ENCODE peak calls at places on chromosomes 16 and 17, in nine cellular contexts. One of them, this sample, is unnamed.

GRCh38 chr16:65908568-65908967 is 457.9 kb upstream of the CDH5 start:
- DNase-seq in transverse colon: no peak
- DNase-seq in GM12878: no peak
- DNase-seq in stomach: no peak
- DNase-seq in HepG2: no peak
- DNase-seq in GM12892: no peak
- DNase-seq in adrenal gland: no peak
- DNase-seq in IMR-90: no peak
- DNase-seq in H54: no peak
- DNase-seq in this sample: no peak

GRCh38 chr17:76957600-76958464 is 89.6 kb downstream of the MGAT5B start:
- DNase-seq in transverse colon: no peak
- DNase-seq in GM12878: no peak
- DNase-seq in stomach: no peak
- DNase-seq in HepG2: no peak
- DNase-seq in GM12892: no peak
- DNase-seq in adrenal gland: no peak
- DNase-seq in IMR-90: peak; percentile 21
- DNase-seq in H54: no peak
- DNase-seq in this sample: no peak

GRCh38 chr16:19666451-19666850 is 51.6 kb downstream of the KNOP1 start:
- DNase-seq in transverse colon: no peak
- DNase-seq in GM12878: no peak
- DNase-seq in stomach: no peak
- DNase-seq in HepG2: no peak
- DNase-seq in GM12892: no peak
- DNase-seq in adrenal gland: no peak
- DNase-seq in IMR-90: no peak
- DNase-seq in H54: no peak
- DNase-seq in this sample: no peak

GRCh38 chr16:85778873-85779272 is 20.5 kb downstream of the EMC8 start:
- DNase-seq in transverse colon: no peak
- DNase-seq in GM12878: no peak
- DNase-seq in stomach: no peak
- DNase-seq in HepG2: no peak
- DNase-seq in GM12892: no peak
- DNase-seq in adrenal gland: no peak
- DNase-seq in IMR-90: no peak
- DNase-seq in H54: no peak
- DNase-seq in this sample: no peak

GRCh38 chr17:28327709-28328108 is 7.6 kb downstream of the IFT20 start:
- DNase-seq in transverse colon: no peak
- DNase-seq in GM12878: no peak
- DNase-seq in stomach: no peak
- DNase-seq in HepG2: no peak
- DNase-seq in GM12892: no peak
- DNase-seq in adrenal gland: no peak
- DNase-seq in IMR-90: peak; percentile 37
- DNase-seq in H54: no peak
- DNase-seq in this sample: no peak

GRCh38 chr17:38571833-38572274 is 33.9 kb downstream of the SRCIN1 start:
- DNase-seq in transverse colon: no peak
- DNase-seq in GM12878: no peak
- DNase-seq in stomach: no peak
- DNase-seq in HepG2: no peak
- DNase-seq in GM12892: no peak
- DNase-seq in adrenal gland: no peak
- DNase-seq in IMR-90: no peak
- DNase-seq in H54: no peak
- DNase-seq in this sample: no peak

GRCh38 chr16:1154291-1154886 is 1.5 kb downstream of the CACNA1H start:
- DNase-seq in transverse colon: no peak
- DNase-seq in GM12878: no peak
- DNase-seq in stomach: no peak
- DNase-seq in HepG2: no peak
- DNase-seq in GM12892: no peak
- DNase-seq in adrenal gland: peak; percentile 81
- DNase-seq in IMR-90: no peak
- DNase-seq in H54: no peak
- DNase-seq in this sample: no peak

GRCh38 chr16:19835989-19836421 is 48.6 kb downstream of the GPRC5B start:
- DNase-seq in transverse colon: no peak
- DNase-seq in GM12878: no peak
- DNase-seq in stomach: no peak
- DNase-seq in HepG2: no peak
- DNase-seq in GM12892: no peak
- DNase-seq in adrenal gland: no peak
- DNase-seq in IMR-90: peak; percentile 83
- DNase-seq in H54: no peak
- DNase-seq in this sample: no peak

GRCh38 chr17:31486351-31487062 is 95.0 kb downstream of the RAB11FIP4 start:
- DNase-seq in transverse colon: peak; percentile 44
- DNase-seq in GM12878: no peak
- DNase-seq in stomach: peak; percentile 75
- DNase-seq in HepG2: no peak
- DNase-seq in GM12892: no peak
- DNase-seq in adrenal gland: no peak
- DNase-seq in IMR-90: no peak
- DNase-seq in H54: no peak
- DNase-seq in this sample: no peak

GRCh38 chr17:74276561-74277009 is 2.6 kb downstream of the DNAI2 start:
- DNase-seq in transverse colon: no peak
- DNase-seq in GM12878: no peak
- DNase-seq in stomach: no peak
- DNase-seq in HepG2: no peak
- DNase-seq in GM12892: no peak
- DNase-seq in adrenal gland: no peak
- DNase-seq in IMR-90: no peak
- DNase-seq in H54: no peak
- DNase-seq in this sample: no peak

GRCh38 chr16:88619859-88620655 is 18.3 kb upstream of the IL17C start:
- DNase-seq in transverse colon: peak; percentile 47
- DNase-seq in GM12878: no peak
- DNase-seq in stomach: no peak
- DNase-seq in HepG2: no peak
- DNase-seq in GM12892: no peak
- DNase-seq in adrenal gland: no peak
- DNase-seq in IMR-90: peak; percentile 98
- DNase-seq in H54: no peak
- DNase-seq in this sample: no peak

GRCh38 chr17:45052052-45052772 is 780 bp upstream of the DCAKD start:
- DNase-seq in transverse colon: peak; percentile 68
- DNase-seq in GM12878: no peak
- DNase-seq in stomach: peak; percentile 53
- DNase-seq in HepG2: peak; percentile 18
- DNase-seq in GM12892: no peak
- DNase-seq in adrenal gland: peak; percentile 61
- DNase-seq in IMR-90: no peak
- DNase-seq in H54: no peak
- DNase-seq in this sample: peak; percentile 65
- TF ChIP-seq POLR2A in transverse colon: peak; percentile 66
- TF ChIP-seq POLR2A in GM12878: peak; percentile 10
- TF ChIP-seq POLR2A in stomach: no peak
- TF ChIP-seq POLR2A in HepG2: no peak
- TF ChIP-seq POLR2A in GM12892: no peak
- TF ChIP-seq POLR2A in adrenal gland: peak; percentile 46
- TF ChIP-seq POLR2A in IMR-90: no peak
- TF ChIP-seq POLR2A in H54: no peak
- TF ChIP-seq POLR2A in this sample: no peak

GRCh38 chr16:16113076-16113475 is 110.2 kb downstream of the ABCC6 start:
- DNase-seq in transverse colon: no peak
- DNase-seq in GM12878: no peak
- DNase-seq in stomach: no peak
- DNase-seq in HepG2: no peak
- DNase-seq in GM12892: no peak
- DNase-seq in adrenal gland: no peak
- DNase-seq in IMR-90: no peak
- DNase-seq in H54: no peak
- DNase-seq in this sample: no peak

GRCh38 chr16:16109453-16110110 is 113.7 kb downstream of the ABCC6 start:
- DNase-seq in transverse colon: no peak
- DNase-seq in GM12878: no peak
- DNase-seq in stomach: no peak
- DNase-seq in HepG2: no peak
- DNase-seq in GM12892: no peak
- DNase-seq in adrenal gland: no peak
- DNase-seq in IMR-90: no peak
- DNase-seq in H54: no peak
- DNase-seq in this sample: no peak

GRCh38 chr16:16110111-16110490 is 113.2 kb downstream of the ABCC6 start:
- DNase-seq in transverse colon: no peak
- DNase-seq in GM12878: no peak
- DNase-seq in stomach: no peak
- DNase-seq in HepG2: no peak
- DNase-seq in GM12892: no peak
- DNase-seq in adrenal gland: no peak
- DNase-seq in IMR-90: no peak
- DNase-seq in H54: no peak
- DNase-seq in this sample: no peak

GRCh38 chr16:16111639-16112038 is 111.7 kb downstream of the ABCC6 start:
- DNase-seq in transverse colon: no peak
- DNase-seq in GM12878: no peak
- DNase-seq in stomach: no peak
- DNase-seq in HepG2: no peak
- DNase-seq in GM12892: no peak
- DNase-seq in adrenal gland: no peak
- DNase-seq in IMR-90: no peak
- DNase-seq in H54: no peak
- DNase-seq in this sample: no peak

DNA sequence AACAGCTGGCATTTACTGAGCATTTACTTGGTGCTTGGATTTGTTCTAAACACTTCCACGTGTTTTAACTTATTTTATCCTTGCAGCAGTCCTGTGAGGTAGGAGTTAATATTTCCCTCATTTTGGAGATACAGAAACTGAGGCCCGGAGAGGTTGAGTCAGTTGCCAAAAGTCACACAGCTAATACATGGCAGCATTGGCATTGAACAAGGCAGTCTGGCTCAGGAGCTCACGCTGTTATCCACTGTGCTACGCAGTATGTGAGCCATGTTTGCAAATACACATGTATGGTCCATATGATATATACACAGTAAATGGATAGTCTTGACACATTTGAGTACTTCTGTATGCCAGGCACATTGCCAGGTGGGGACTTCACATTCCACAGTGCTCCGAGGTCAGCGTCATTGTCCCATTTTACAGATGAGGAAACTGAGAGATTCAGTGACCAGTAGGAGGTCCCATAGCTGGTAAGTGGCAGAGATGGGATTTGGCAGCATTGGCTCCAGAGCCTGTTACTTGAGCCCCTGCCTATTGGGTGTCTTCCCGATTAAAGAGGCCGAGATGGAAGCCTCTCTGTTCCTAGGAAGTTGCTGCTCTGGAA is 110.7 kb downstream of the ABCC6 start:
- DNase-seq in transverse colon: no peak
- DNase-seq in GM12878: no peak
- DNase-seq in stomach: no peak
- DNase-seq in HepG2: no peak
- DNase-seq in GM12892: no peak
- DNase-seq in adrenal gland: no peak
- DNase-seq in IMR-90: no peak
- DNase-seq in H54: no peak
- DNase-seq in this sample: no peak
- TF ChIP-seq POLR2A in transverse colon: no peak
- TF ChIP-seq POLR2A in GM12878: no peak
- TF ChIP-seq POLR2A in stomach: no peak
- TF ChIP-seq POLR2A in HepG2: no peak
- TF ChIP-seq POLR2A in GM12892: no peak
- TF ChIP-seq POLR2A in adrenal gland: no peak
- TF ChIP-seq POLR2A in IMR-90: no peak
- TF ChIP-seq POLR2A in H54: no peak
- TF ChIP-seq POLR2A in this sample: no peak

GRCh38 chr17:40503154-40503553 is 1.7 kb upstream of the TNS4 start:
- DNase-seq in transverse colon: no peak
- DNase-seq in GM12878: no peak
- DNase-seq in stomach: no peak
- DNase-seq in HepG2: no peak
- DNase-seq in GM12892: no peak
- DNase-seq in adrenal gland: no peak
- DNase-seq in IMR-90: no peak
- DNase-seq in H54: no peak
- DNase-seq in this sample: no peak

GRCh38 chr17:40500190-40500589 is 1.2 kb downstream of the TNS4 start:
- DNase-seq in transverse colon: no peak
- DNase-seq in GM12878: no peak
- DNase-seq in stomach: no peak
- DNase-seq in HepG2: no peak
- DNase-seq in GM12892: no peak
- DNase-seq in adrenal gland: no peak
- DNase-seq in IMR-90: no peak
- DNase-seq in H54: no peak
- DNase-seq in this sample: no peak

GRCh38 chr17:40502716-40503115 is 1.3 kb upstream of the TNS4 start:
- DNase-seq in transverse colon: no peak
- DNase-seq in GM12878: no peak
- DNase-seq in stomach: no peak
- DNase-seq in HepG2: no peak
- DNase-seq in GM12892: no peak
- DNase-seq in adrenal gland: no peak
- DNase-seq in IMR-90: no peak
- DNase-seq in H54: no peak
- DNase-seq in this sample: no peak

GRCh38 chr17:40500709-40501108 is 714 bp downstream of the TNS4 start:
- DNase-seq in transverse colon: no peak
- DNase-seq in GM12878: no peak
- DNase-seq in stomach: no peak
- DNase-seq in HepG2: no peak
- DNase-seq in GM12892: no peak
- DNase-seq in adrenal gland: no peak
- DNase-seq in IMR-90: no peak
- DNase-seq in H54: no peak
- DNase-seq in this sample: no peak

DNA sequence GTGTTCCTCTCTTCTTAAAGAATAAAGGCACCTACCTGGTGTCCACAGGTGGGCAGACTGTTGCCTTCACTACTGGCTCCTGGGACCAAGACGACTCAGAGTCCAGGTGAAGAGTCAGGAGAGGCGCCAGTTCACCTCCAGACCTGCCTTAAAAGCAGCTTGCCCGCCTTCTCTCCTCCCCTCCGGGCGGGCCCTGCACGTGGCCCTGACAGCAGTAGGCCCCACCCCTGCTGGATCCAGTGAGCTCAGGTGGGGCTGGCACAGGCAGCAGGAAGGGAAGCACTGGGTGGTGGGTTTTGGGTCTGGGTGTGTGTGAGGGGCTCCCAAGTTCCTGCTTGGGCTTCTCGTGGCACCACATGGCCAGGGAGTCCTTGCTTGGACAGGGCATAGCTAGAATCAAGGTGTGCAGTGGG is at the start of gene TNS4:
- DNase-seq in transverse colon: peak; percentile 86
- DNase-seq in GM12878: no peak
- DNase-seq in stomach: peak; percentile 66
- DNase-seq in HepG2: peak; percentile 50
- DNase-seq in GM12892: no peak
- DNase-seq in adrenal gland: no peak
- DNase-seq in IMR-90: no peak
- DNase-seq in H54: no peak
- DNase-seq in this sample: no peak
- TF ChIP-seq POLR2A in transverse colon: peak; percentile 60
- TF ChIP-seq POLR2A in GM12878: no peak
- TF ChIP-seq POLR2A in stomach: no peak
- TF ChIP-seq POLR2A in HepG2: no peak
- TF ChIP-seq POLR2A in GM12892: no peak
- TF ChIP-seq POLR2A in adrenal gland: no peak
- TF ChIP-seq POLR2A in IMR-90: no peak
- TF ChIP-seq POLR2A in H54: no peak
- TF ChIP-seq POLR2A in this sample: no peak

GRCh38 chr16:29820730-29821662 is 734 bp downstream of the MVP start:
- DNase-seq in transverse colon: peak; percentile 91
- DNase-seq in GM12878: peak; percentile 41
- DNase-seq in stomach: peak; percentile 86
- DNase-seq in HepG2: no peak
- DNase-seq in GM12892: peak; percentile 64
- DNase-seq in adrenal gland: peak; percentile 89
- DNase-seq in IMR-90: no peak
- DNase-seq in H54: no peak
- DNase-seq in this sample: no peak
- TF ChIP-seq POLR2A in transverse colon: peak; percentile 88
- TF ChIP-seq POLR2A in GM12878: peak; percentile 87
- TF ChIP-seq POLR2A in stomach: no peak
- TF ChIP-seq POLR2A in HepG2: peak; percentile 1
- TF ChIP-seq POLR2A in GM12892: peak; percentile 72
- TF ChIP-seq POLR2A in adrenal gland: peak; percentile 74
- TF ChIP-seq POLR2A in IMR-90: no peak
- TF ChIP-seq POLR2A in H54: no peak
- TF ChIP-seq POLR2A in this sample: no peak